ENCODE peak calls at places on chromosomes 3 and 15, in seven cellular contexts. X, Q, D, Z, L, G and W are unnamed samples. For H3K79me1, the result is how much of the 10 kb centered on the place peaks cover.

GRCh38 chr3:71389911-71390573 is 193.5 kb downstream of the FOXP1 start:
- DNase-seq in Q (peak), Z (peak), G (peak), X (no peak), L (peak), D (peak), W (peak)

GRCh38 chr3:53170325-53171108 is 9.5 kb downstream of the PRKCD start:
- DNase-seq in L (no peak), Q (no peak), Z (no peak), D (no peak), G (peak), X (no peak), W (no peak)

GRCh38 chr15:67148196-67148701 is 82.8 kb downstream of the SMAD3 start:
- DNase-seq in Q (no peak), L (peak), Z (no peak), X (no peak), D (no peak), G (peak), W (peak)

GRCh38 chr3:52570076-52570475 is 33.7 kb downstream of the UQCC5 start:
- DNase-seq in Q (no peak), G (peak), D (no peak), X (no peak), Z (no peak), L (peak), W (peak)

GRCh38 chr3:20028846-20029430 is 11.3 kb upstream of the KAT2B start:
- DNase-seq in L (no peak), X (no peak), D (no peak), G (peak), Q (peak), Z (peak), W (no peak)

GRCh38 chr3:141255864-141256263 is 24.2 kb downstream of the PXYLP1 start:
- DNase-seq in X (no peak), D (no peak), Z (peak), L (peak), Q (peak), G (peak), W (no peak)

GRCh38 chr15:56042982-56043980 is 49.9 kb upstream of the NEDD4 start:
- DNase-seq in X (no peak), G (no peak), L (no peak), D (no peak), Q (no peak), Z (no peak), W (no peak)

GRCh38 chr3:142106536-142106935 is 42.8 kb downstream of the TFDP2 start:
- DNase-seq in G (no peak), Q (no peak), Z (no peak), L (no peak), X (no peak), D (no peak), W (no peak)

GRCh38 chr15:67548532-67548852 is 6.0 kb downstream of the MAP2K5 start:
- DNase-seq in Z (no peak), G (no peak), X (no peak), Q (no peak), D (no peak), L (no peak), W (no peak)

GRCh38 chr15:42591238-42591936 is 16.0 kb downstream of the STARD9 start:
- DNase-seq in X (no peak), L (peak), Z (no peak), G (peak), D (no peak), Q (peak), W (peak)

GRCh38 chr3:56915969-56916586 is 114.3 kb upstream of the ARHGEF3 start:
- DNase-seq in Q (peak), D (no peak), Z (peak), L (no peak), X (no peak), G (no peak), W (no peak)

GRCh38 chr3:47152578-47152977 is 11.3 kb downstream of the SETD2 start:
- DNase-seq in D (no peak), X (no peak), L (no peak), Z (no peak), G (peak), Q (peak), W (peak)

GRCh38 chr3:105747056-105747455 is 121.8 kb downstream of the CBLB start:
- DNase-seq in Z (no peak), X (no peak), G (peak), Q (peak), D (no peak), L (peak), W (peak)

DNA sequence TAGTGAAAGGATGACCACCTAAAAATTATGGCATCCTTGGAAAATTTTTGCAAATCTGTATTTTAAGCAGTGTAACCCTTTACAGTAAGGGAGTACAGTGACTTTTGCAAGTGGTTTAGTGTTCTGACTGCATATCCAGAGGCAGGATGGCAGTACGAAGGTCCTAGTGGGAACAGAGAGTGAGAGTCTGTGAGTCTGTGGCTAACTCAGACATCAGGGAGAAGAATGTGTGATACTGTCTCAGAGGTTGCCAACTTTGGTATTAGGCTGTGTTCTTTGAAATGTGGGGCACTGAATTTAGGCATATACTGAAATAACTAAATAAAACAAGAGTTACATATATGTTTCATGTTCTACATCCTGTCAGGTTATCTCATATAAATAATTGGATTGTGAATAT is 25.7 kb downstream of the PRKCI start:
- DNase-seq in L (no peak), G (no peak), D (no peak), Q (no peak), X (no peak), Z (no peak), W (no peak)
- H3K79me1 ChIP-seq in L (under half), G (under half), D (under half), Q (under half), X (under half), Z (under half), W (half or more)

GRCh38 chr3:170232266-170232665 is 10.0 kb downstream of the PRKCI start:
- DNase-seq in Z (no peak), D (no peak), X (no peak), Q (no peak), G (peak), L (no peak), W (peak)

GRCh38 chr3:170228093-170228766 is 6.0 kb downstream of the PRKCI start:
- DNase-seq in G (peak), L (peak), X (no peak), D (no peak), Q (no peak), Z (no peak), W (peak)

GRCh38 chr3:170233532-170233931 is 11.3 kb downstream of the PRKCI start:
- DNase-seq in D (no peak), L (peak), Q (no peak), Z (no peak), G (peak), X (no peak), W (peak)
- H3K79me1 ChIP-seq in D (under half), L (under half), Q (under half), Z (under half), G (under half), X (under half), W (half or more)

DNA sequence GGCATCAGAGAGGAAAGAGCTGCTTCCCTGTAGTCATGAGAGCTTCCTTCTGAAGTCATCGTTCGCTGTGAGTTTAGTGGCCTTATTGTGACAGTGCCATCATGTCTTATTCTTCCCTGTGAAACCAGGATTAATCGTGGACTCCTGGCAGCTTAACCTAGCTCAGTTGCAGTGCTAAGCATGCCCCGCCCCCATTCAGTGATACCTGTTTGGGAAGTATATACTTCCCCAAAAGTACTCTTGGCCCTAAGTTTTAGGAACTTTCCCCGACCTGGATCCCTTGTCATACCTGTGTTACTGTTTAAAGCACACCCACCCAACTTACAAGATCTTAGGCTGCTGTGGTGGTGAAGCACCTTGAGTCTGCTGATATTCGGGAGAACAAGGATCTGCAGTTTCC is 32.1 kb upstream of the TIMP4 start:
- DNase-seq in Q (no peak), D (no peak), L (no peak), Z (no peak), X (no peak), G (no peak), W (no peak)
- H3K79me1 ChIP-seq in Q (under half), D (under half), L (under half), Z (under half), X (under half), G (under half), W (under half)

GRCh38 chr15:52681441-52681840 is 2.3 kb upstream of the ATOSA start:
- DNase-seq in Z (no peak), D (no peak), G (no peak), Q (no peak), L (no peak), X (no peak), W (no peak)
- H3K79me1 ChIP-seq in Z (under half), D (under half), G (under half), Q (under half), L (under half), X (under half), W (under half)

GRCh38 chr15:74726774-74727164 is 1.4 kb upstream of the CYP1A1 start:
- DNase-seq in X (no peak), D (no peak), Z (no peak), L (no peak), Q (no peak), G (no peak), W (no peak)

GRCh38 chr15:74732846-74733245 is 7.5 kb upstream of the CYP1A1 start:
- DNase-seq in Q (no peak), Z (no peak), G (no peak), D (no peak), X (no peak), L (no peak), W (no peak)

GRCh38 chr15:74733269-74733668 is 7.9 kb upstream of the CYP1A1 start:
- DNase-seq in D (no peak), Q (no peak), Z (no peak), X (no peak), L (no peak), G (no peak), W (no peak)

GRCh38 chr15:74727727-74728126 is 2.4 kb upstream of the CYP1A1 start:
- DNase-seq in D (no peak), L (no peak), Q (no peak), G (no peak), Z (no peak), X (no peak), W (no peak)

GRCh38 chr15:74730619-74731316 is 5.4 kb upstream of the CYP1A1 start:
- DNase-seq in G (no peak), L (peak), X (no peak), Q (no peak), D (no peak), Z (no peak), W (no peak)
- H3K79me1 ChIP-seq in G (under half), L (under half), X (under half), Q (under half), D (under half), Z (under half), W (under half)

DNA sequence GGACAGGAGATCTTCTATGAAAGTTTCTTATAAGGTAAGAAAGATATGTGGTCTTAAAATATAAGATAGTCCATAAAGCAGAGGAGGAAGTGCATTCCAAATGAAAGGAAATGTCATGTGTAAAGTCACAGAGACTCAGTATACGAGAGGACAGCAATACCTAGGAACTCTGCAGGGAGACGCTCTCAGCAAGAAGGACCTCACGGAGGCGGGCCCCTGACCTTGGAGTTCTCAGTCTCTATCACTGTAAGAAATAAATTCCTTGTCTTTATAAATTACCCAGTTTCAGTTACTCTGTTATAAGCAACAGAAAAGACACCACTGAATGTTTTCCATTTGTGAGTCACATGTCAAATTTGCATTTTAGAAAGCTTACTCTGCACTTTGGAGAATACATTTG is 140.6 kb downstream of the GBE1 start:
- DNase-seq in Z (no peak), Q (no peak), X (no peak), L (no peak), D (no peak), G (no peak), W (no peak)
- H3K79me1 ChIP-seq in Z (under half), Q (under half), X (under half), L (under half), D (under half), G (under half), W (under half)